ENCODE peak calls at places on chromosomes 13 and 19, in five cellular contexts. O is SK-N-SH, W is K562, F is GM12878, P is GM12892. R is an unnamed sample.
A peak's percentile ranks its signal among the peaks of the same experiment; 100 is the strongest.

GRCh38 chr13:45615501-45616101 is at the start of gene ERICH6B:
- DNase-seq in O (no peak), W (no peak), F (no peak), P (no peak), R (no peak)

GRCh38 chr13:52348081-52348480 is 57.9 kb downstream of the THSD1 start:
- DNase-seq in O (no peak), W (no peak), F (no peak), P (no peak), R (no peak)

GRCh38 chr19:35211545-35212230 is 16.9 kb downstream of the FAM187B start:
- DNase-seq in O (no peak), W (no peak), F (no peak), P (no peak), R (no peak)

GRCh38 chr19:5586300-5587070 is 18.7 kb upstream of the TINCR start:
- DNase-seq in O (no peak), W (no peak), F (no peak), P (no peak), R (no peak)

GRCh38 chr19:14559916-14560775 is 11.7 kb downstream of the NDUFB7 start:
- DNase-seq in O (no peak), W (no peak), F (no peak), P (no peak), R (no peak)

GRCh38 chr13:105994340-105994739 is 541.1 kb downstream of the EFNB2 start:
- DNase-seq in O (no peak), W (no peak), F (no peak), P (no peak), R (no peak)

GRCh38 chr13:79932556-79932955 is 408.4 kb downstream of the SPRY2 start:
- DNase-seq in O (no peak), W (no peak), F (no peak), P (no peak), R (no peak)

GRCh38 chr13:27665333-27665732 is 43.6 kb downstream of the POLR1D start:
- DNase-seq in O (no peak), W (peak; percentile 5), F (no peak), P (no peak), R (no peak)

GRCh38 chr19:11921852-11922495 is 2.9 kb upstream of the ZNF700 start:
- DNase-seq in O (no peak), W (peak; percentile 18), F (no peak), P (no peak), R (no peak)

GRCh38 chr13:77330009-77330471 is 3.1 kb upstream of the MYCBP2 start:
- DNase-seq in O (no peak), W (no peak), F (no peak), P (no peak), R (no peak)

GRCh38 chr13:77329133-77330008 is 2.5 kb upstream of the MYCBP2 start:
- DNase-seq in O (peak; percentile 78), W (peak; percentile 69), F (peak; percentile 98), P (peak; percentile 61), R (peak; percentile 56)

GRCh38 chr13:77325371-77325941 is 1.4 kb downstream of the MYCBP2 start:
- DNase-seq in O (peak; percentile 6), W (no peak), F (no peak), P (no peak), R (no peak)

GRCh38 chr13:77328819-77329132 is 1.9 kb upstream of the MYCBP2 start:
- DNase-seq in O (no peak), W (no peak), F (no peak), P (no peak), R (no peak)

DNA sequence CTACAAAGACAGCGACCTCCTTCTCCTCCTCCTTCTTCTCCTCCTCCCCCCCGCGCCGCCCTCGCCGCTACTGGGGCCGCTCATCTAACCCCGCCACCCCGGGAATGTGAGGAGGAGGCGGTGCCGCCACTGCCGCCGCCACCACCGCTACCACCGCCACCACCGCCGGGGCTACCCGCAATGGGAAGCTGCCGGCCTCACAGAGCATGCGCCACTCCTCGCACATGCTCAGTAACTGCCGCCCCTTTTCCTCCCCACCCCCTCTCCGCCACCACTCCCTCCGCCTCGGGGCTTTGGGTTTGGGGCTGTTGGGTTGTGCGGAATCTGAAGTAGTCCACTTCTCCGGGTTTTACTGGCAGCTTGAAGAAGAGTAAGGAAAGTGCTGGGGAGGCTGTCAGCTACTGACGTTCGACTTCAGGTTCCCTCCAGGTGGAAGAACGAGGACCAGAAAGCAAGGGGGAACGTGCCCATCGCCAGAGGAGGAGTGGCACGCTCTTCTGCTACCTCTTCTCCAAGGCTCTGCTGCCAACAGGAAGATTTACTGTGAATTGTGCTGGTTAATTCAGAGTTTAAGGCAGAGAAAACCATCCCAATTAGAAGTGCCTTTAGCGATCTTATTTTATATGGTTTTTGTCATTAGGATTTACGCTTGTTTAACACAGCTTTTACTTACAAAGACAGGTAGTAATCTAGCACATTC is at the start of gene MYCBP2:
- DNase-seq in O (peak; percentile 96), W (peak; percentile 93), F (peak; percentile 99), P (peak; percentile 79), R (peak; percentile 80)
- TF ChIP-seq POLR2AphosphoS5 in O (peak; percentile 89), W (peak; percentile 74), F (peak; percentile 75), P (peak; percentile 85), R (peak; percentile 88)

GRCh38 chr19:17237747-17238706 is 7.7 kb downstream of the NR2F6 start:
- DNase-seq in O (no peak), W (no peak), F (no peak), P (no peak), R (no peak)

GRCh38 chr19:17234911-17235617 is 9.0 kb downstream of the OCEL1 start:
- DNase-seq in O (peak; percentile 86), W (peak; percentile 85), F (no peak), P (peak; percentile 67), R (peak; percentile 73)

GRCh38 chr19:17236831-17237543 is 8.7 kb downstream of the NR2F6 start:
- DNase-seq in O (no peak), W (no peak), F (no peak), P (no peak), R (no peak)

GRCh38 chr19:17236414-17236716 is 9.4 kb downstream of the NR2F6 start:
- DNase-seq in O (no peak), W (no peak), F (no peak), P (no peak), R (no peak)

GRCh38 chr19:17235618-17236413 is 9.8 kb downstream of the OCEL1 start:
- DNase-seq in O (peak; percentile 90), W (peak; percentile 90), F (no peak), P (peak; percentile 71), R (peak; percentile 73)
- TF ChIP-seq TAF1 in O (peak; percentile 5), W (peak; percentile 64), F (no peak), P (no peak), R (no peak)

GRCh38 chr13:95261956-95262355 is 39.3 kb downstream of the ABCC4 start:
- DNase-seq in O (no peak), W (no peak), F (no peak), P (no peak), R (no peak)
- TF ChIP-seq POLR2AphosphoS5 in O (no peak), W (no peak), F (no peak), P (no peak), R (no peak)

GRCh38 chr13:99471231-99472202 is 29.8 kb upstream of the TM9SF2 start:
- DNase-seq in O (no peak), W (no peak), F (no peak), P (no peak), R (no peak)
- TF ChIP-seq TAF1 in O (no peak), W (no peak), F (no peak), P (no peak), R (no peak)

DNA sequence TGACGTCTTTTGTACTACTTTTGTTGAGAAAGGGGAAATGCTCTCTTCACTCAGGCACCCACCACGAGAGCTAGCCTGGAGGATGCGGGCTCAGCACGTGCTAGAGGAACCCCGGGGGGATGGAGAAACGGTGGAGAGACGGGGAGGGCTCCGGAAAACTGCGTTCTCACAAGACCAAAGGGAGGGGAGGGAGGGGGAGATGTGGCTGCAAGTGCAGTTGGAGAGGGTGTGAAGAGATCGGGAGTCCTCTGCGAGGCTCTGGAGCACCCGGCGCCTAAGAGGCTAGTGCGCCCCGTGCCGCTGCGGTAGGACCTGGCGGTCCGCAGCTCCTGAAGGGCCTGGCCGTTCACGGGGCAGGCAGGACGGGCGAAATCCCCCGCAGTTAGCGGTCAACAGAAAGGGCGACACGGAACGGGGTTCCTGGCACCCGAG is 43.4 kb upstream of the XPO4 start:
- DNase-seq in O (peak; percentile 30), W (no peak), F (no peak), P (no peak), R (no peak)
- TF ChIP-seq POLR2AphosphoS5 in O (no peak), W (no peak), F (no peak), P (no peak), R (no peak)

DNA sequence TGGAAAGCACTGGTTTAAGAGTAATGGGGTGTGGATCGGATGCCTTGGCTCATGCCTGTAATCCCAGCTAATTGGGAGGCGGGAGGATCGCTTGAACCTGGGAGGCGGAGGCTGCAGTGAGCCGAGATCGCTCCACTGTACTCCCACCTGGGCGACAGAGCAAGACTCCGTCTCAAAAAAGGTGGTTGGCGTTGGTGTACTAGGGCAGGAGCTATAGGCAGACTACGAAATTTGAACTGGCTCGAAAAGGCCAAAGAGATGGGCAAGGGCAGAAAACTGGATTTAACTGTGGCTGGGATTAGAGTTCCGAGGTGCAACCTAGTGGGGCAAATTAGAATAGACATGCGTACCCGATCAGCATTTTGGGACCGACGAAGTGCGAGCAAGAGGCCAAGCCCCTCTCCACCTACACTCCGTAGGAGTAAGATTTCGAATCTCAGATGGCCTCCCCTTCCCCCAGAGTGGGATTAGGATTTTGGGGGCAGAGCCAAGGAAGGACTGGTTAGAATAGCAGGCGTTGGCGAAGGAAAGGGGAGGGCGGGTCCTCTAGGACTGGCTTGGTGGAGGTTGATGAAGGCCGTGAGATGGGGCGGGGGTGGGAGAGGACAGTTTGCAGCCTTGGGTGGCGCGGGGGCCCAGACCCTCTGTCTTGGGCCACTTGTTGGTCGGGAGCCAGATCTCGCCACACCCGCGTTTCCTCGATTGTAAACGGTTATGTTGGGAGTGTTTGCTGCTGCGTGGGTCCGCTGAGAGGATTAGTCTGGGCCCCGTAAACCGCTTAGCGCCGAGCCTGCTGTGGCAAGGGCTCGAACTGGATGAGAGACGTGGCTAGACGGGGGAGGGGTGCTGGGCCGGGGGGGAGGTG is 2.0 kb upstream of the INAFM1 start:
- DNase-seq in O (no peak), W (peak; percentile 82), F (no peak), P (peak; percentile 58), R (peak; percentile 39)
- TF ChIP-seq TAF1 in O (no peak), W (no peak), F (no peak), P (no peak), R (no peak)

GRCh38 chr19:38650911-38651584 is 3.6 kb downstream of the ACTN4 start:
- DNase-seq in O (no peak), W (no peak), F (no peak), P (no peak), R (no peak)
- TF ChIP-seq POLR2AphosphoS5 in O (no peak), W (no peak), F (no peak), P (no peak), R (no peak)

R was measured in GM12891.